ENCODE peak calls at places on chromosomes 6 and 20, in seven cellular contexts. J, N, Q, C, O, G and T are unnamed samples.
A peak's percentile ranks its signal among the peaks of the same experiment; 100 is the strongest.

GRCh38 chr20:20214757-20215275 is 153.1 kb upstream of the INSM1 start:
- DNase-seq in Q (no peak), J (no peak), G (no peak), C (no peak), O (no peak), N (peak; percentile 76), T (no peak)

GRCh38 chr6:16473908-16474791 is 235.8 kb downstream of the GMPR start:
- DNase-seq in O (no peak), Q (no peak), C (no peak), G (no peak), N (no peak), J (no peak), T (no peak)

GRCh38 chr6:148831064-148831463 is 84.2 kb downstream of the UST start:
- DNase-seq in G (no peak), Q (peak; percentile 11), N (no peak), J (no peak), O (no peak), C (no peak), T (peak; percentile 42)

GRCh38 chr20:51697119-51697826 is 70.9 kb downstream of the ATP9A start:
- DNase-seq in C (no peak), J (no peak), N (no peak), Q (no peak), G (no peak), O (peak; percentile 65), T (peak; percentile 10)

GRCh38 chr20:4195499-4195898 is 180.1 kb upstream of the RNF24 start:
- DNase-seq in O (no peak), J (no peak), Q (no peak), N (peak; percentile 63), G (no peak), C (no peak), T (peak; percentile 51)

GRCh38 chr6:24536466-24536865 is 41.7 kb downstream of the ALDH5A1 start:
- DNase-seq in O (no peak), C (no peak), N (no peak), G (no peak), Q (no peak), J (no peak), T (no peak)

GRCh38 chr6:162560891-162561290 is 166.7 kb downstream of the PRKN start:
- DNase-seq in G (no peak), J (no peak), Q (no peak), C (no peak), O (no peak), N (no peak), T (no peak)

GRCh38 chr6:44226368-44227137 is 3.2 kb downstream of the SLC29A1 start:
- DNase-seq in O (no peak), C (no peak), Q (no peak), J (no peak), G (no peak), N (no peak), T (no peak)

GRCh38 chr6:155404937-155405336 is 50.7 kb downstream of the NOX3 start:
- DNase-seq in C (no peak), Q (no peak), J (no peak), O (no peak), G (no peak), N (no peak), T (no peak)

GRCh38 chr6:31728767-31729514 is at the start of gene DDAH2:
- DNase-seq in C (no peak), O (no peak), J (peak; percentile 62), N (no peak), Q (no peak), G (no peak), T (no peak)

GRCh38 chr6:38052035-38052434 is 232.5 kb downstream of the ZFAND3 start:
- DNase-seq in O (no peak), Q (no peak), G (no peak), J (no peak), N (no peak), C (no peak), T (no peak)

GRCh38 chr6:26331809-26332226 is 33.2 kb upstream of the BTN3A2 start:
- DNase-seq in N (no peak), O (no peak), G (no peak), J (no peak), C (no peak), Q (no peak), T (peak; percentile 41)

GRCh38 chr20:19211661-19212523 is 550 bp upstream of the SLC24A3 start:
- DNase-seq in Q (no peak), O (peak; percentile 41), N (peak; percentile 77), J (peak; percentile 73), G (peak; percentile 39), C (peak; percentile 59), T (peak; percentile 7)

GRCh38 chr6:73503027-73503772 is 17.6 kb downstream of the EEF1A1 start:
- DNase-seq in Q (no peak), J (no peak), N (no peak), G (no peak), O (no peak), C (no peak), T (no peak)

GRCh38 chr6:116405147-116405546 is 34.4 kb downstream of the DSE start:
- DNase-seq in G (no peak), O (no peak), J (no peak), C (no peak), N (no peak), Q (no peak), T (peak; percentile 33)

GRCh38 chr6:75084872-75085381 is 120.9 kb downstream of the COL12A1 start:
- DNase-seq in C (peak; percentile 54), O (no peak), G (peak; percentile 58), J (peak; percentile 76), N (no peak), Q (no peak), T (no peak)

GRCh38 chr6:112019619-112020018 is 34.3 kb upstream of the CCN6 start:
- DNase-seq in G (no peak), Q (no peak), O (no peak), C (no peak), N (no peak), J (no peak), T (no peak)

GRCh38 chr6:17417817-17418216 is 24.4 kb downstream of the CAP2 start:
- DNase-seq in O (peak; percentile 99), N (no peak), G (no peak), C (no peak), J (no peak), Q (no peak), T (peak; percentile 95)

GRCh38 chr6:63504777-63505384 is 67.4 kb upstream of the LOC128125822 start:
- DNase-seq in Q (no peak), G (no peak), N (no peak), J (no peak), C (no peak), O (peak; percentile 54), T (peak; percentile 24)

GRCh38 chr6:41731561-41732086 is 3.8 kb downstream of the TFEB start:
- DNase-seq in O (no peak), C (no peak), G (no peak), J (no peak), N (no peak), Q (no peak), T (no peak)

GRCh38 chr6:38269773-38270172 is 370.0 kb downstream of the BTBD9 start:
- DNase-seq in J (no peak), N (no peak), O (peak; percentile 69), C (no peak), G (no peak), Q (no peak), T (no peak)

GRCh38 chr20:47500554-47500953 is 1.1 kb upstream of the NCOA3 start:
- DNase-seq in N (no peak), C (no peak), G (no peak), J (no peak), Q (no peak), O (no peak), T (no peak)

GRCh38 chr6:43937236-43938177 is 167.5 kb downstream of the VEGFA start:
- DNase-seq in O (no peak), Q (no peak), G (peak; percentile 63), N (no peak), J (no peak), C (peak; percentile 33), T (no peak)

GRCh38 chr6:155530219-155530834 is 74.7 kb upstream of the NOX3 start:
- DNase-seq in J (no peak), N (peak; percentile 38), O (peak; percentile 64), Q (no peak), C (no peak), G (no peak), T (peak; percentile 65)

GRCh38 chr6:4543596-4543995 is 232.6 kb upstream of the CDYL start:
- DNase-seq in J (no peak), O (peak; percentile 30), Q (no peak), C (no peak), G (no peak), N (no peak), T (peak; percentile 6)

GRCh38 chr20:63357921-63358905 is 2.9 kb downstream of the CHRNA4 start:
- DNase-seq in Q (no peak), J (no peak), G (peak; percentile 69), O (no peak), C (no peak), N (peak; percentile 43), T (no peak)

GRCh38 chr20:57211949-57212889 is 54.2 kb downstream of the BMP7 start:
- DNase-seq in O (peak; percentile 92), Q (no peak), J (peak; percentile 56), G (peak; percentile 76), N (no peak), C (peak; percentile 69), T (peak; percentile 95)

GRCh38 chr6:52352239-52353008 is 9.5 kb upstream of the PAQR8 start:
- DNase-seq in N (no peak), O (peak; percentile 100), G (peak; percentile 47), C (peak; percentile 55), Q (no peak), J (no peak), T (peak; percentile 99)

GRCh38 chr6:85157266-85157665 is 292.6 kb upstream of the NT5E start:
- DNase-seq in O (no peak), N (no peak), J (no peak), C (no peak), G (no peak), Q (no peak), T (no peak)

GRCh38 chr20:18288748-18289705 is 700 bp downstream of the ZNF133 start:
- DNase-seq in O (peak; percentile 45), G (no peak), Q (no peak), J (peak; percentile 33), N (no peak), C (no peak), T (peak; percentile 54)

GRCh38 chr20:50467618-50468373 is 42.4 kb upstream of the PTPN1 start:
- DNase-seq in G (peak; percentile 36), C (peak; percentile 52), Q (no peak), J (no peak), N (peak; percentile 71), O (peak; percentile 57), T (peak; percentile 65)

GRCh38 chr6:24720131-24720603 is 1.2 kb upstream of the C6orf62 start:
- DNase-seq in O (peak; percentile 61), Q (peak; percentile 69), C (peak; percentile 66), N (peak; percentile 19), G (peak; percentile 67), J (peak; percentile 79), T (peak; percentile 69)

GRCh38 chr6:2909718-2910117 is 6.6 kb upstream of the SERPINB9 start:
- DNase-seq in G (no peak), Q (no peak), N (no peak), C (no peak), O (no peak), J (no peak), T (peak; percentile 43)

GRCh38 chr6:161458199-161458598 is 184.3 kb upstream of the AGPAT4 start:
- DNase-seq in C (no peak), N (no peak), Q (no peak), O (no peak), G (no peak), J (no peak), T (no peak)

GRCh38 chr20:37516697-37517370 is 4.2 kb upstream of the NNAT start:
- DNase-seq in Q (no peak), J (no peak), C (no peak), N (peak; percentile 100), G (peak; percentile 23), O (no peak), T (no peak)

GRCh38 chr6:160027076-160027475 is 58.2 kb downstream of the IGF2R start:
- DNase-seq in J (no peak), Q (no peak), O (no peak), N (no peak), G (no peak), C (no peak), T (no peak)

GRCh38 chr6:37316071-37316470 is 37.7 kb upstream of the RNF8 start:
- DNase-seq in J (no peak), C (no peak), N (peak; percentile 90), Q (no peak), O (no peak), G (no peak), T (no peak)

GRCh38 chr6:158002951-158003853 is 21.5 kb downstream of the SYNJ2 start:
- DNase-seq in G (no peak), N (no peak), O (peak; percentile 99), C (no peak), J (peak; percentile 64), Q (no peak), T (peak; percentile 71)